ENCODE peak calls at places on chromosomes 11 and 22, in five cellular contexts. D is neuronal stem cell, Y is IMR-90, S is mesendoderm, M is H1. J is an unnamed sample.

GRCh38 chr11:128210148-128210940 is 377.0 kb downstream of the ETS1 start:
- DNase-seq in D (no peak), Y (peak; percentile 94), S (peak; percentile 97), M (no peak), J (peak; percentile 95)

GRCh38 chr22:39242809-39243442 is 1.9 kb downstream of the PDGFB start:
- DNase-seq in D (no peak), Y (no peak), S (peak; percentile 68), M (peak; percentile 86), J (peak; percentile 58)

GRCh38 chr11:99795999-99796398 is 775.2 kb downstream of the CNTN5 start:
- DNase-seq in D (no peak), Y (no peak), S (no peak), M (no peak), J (no peak)

GRCh38 chr11:113401718-113402117 is 14.1 kb downstream of the ANKK1 start:
- DNase-seq in D (no peak), Y (no peak), S (no peak), M (no peak), J (no peak)

GRCh38 chr22:50595189-50595588 is 5.4 kb upstream of the MAPK8IP2 start:
- DNase-seq in D (no peak), Y (no peak), S (no peak), M (no peak), J (no peak)

GRCh38 chr11:125211191-125211953 is 46.8 kb downstream of the PKNOX2 start:
- DNase-seq in D (no peak), Y (peak; percentile 10), S (peak; percentile 60), M (no peak), J (no peak)

GRCh38 chr11:118051136-118051610 is 25.7 kb upstream of the TMPRSS4 start:
- DNase-seq in D (no peak), Y (no peak), S (no peak), M (no peak), J (no peak)

GRCh38 chr11:8335683-8336082 is 72.0 kb upstream of the LMO1 start:
- DNase-seq in D (no peak), Y (peak; percentile 24), S (no peak), M (no peak), J (no peak)

GRCh38 chr22:41915783-41916493 is 1.1 kb upstream of the SHISA8 start:
- DNase-seq in D (no peak), Y (no peak), S (no peak), M (no peak), J (no peak)

GRCh38 chr11:119874660-119875238 is 145.7 kb upstream of the NECTIN1 start:
- DNase-seq in D (no peak), Y (no peak), S (peak; percentile 22), M (no peak), J (no peak)

GRCh38 chr22:21865041-21865440 is 2.4 kb downstream of the MAPK1 start:
- DNase-seq in D (no peak), Y (peak; percentile 91), S (peak; percentile 62), M (no peak), J (peak; percentile 77)

GRCh38 chr11:100629671-100630070 is 57.4 kb upstream of the ARHGAP42 start:
- DNase-seq in D (no peak), Y (no peak), S (peak; percentile 79), M (no peak), J (peak; percentile 61)

GRCh38 chr11:3906166-3906565 is 50.7 kb downstream of the STIM1 start:
- DNase-seq in D (no peak), Y (no peak), S (no peak), M (no peak), J (peak; percentile 10)

GRCh38 chr11:134244593-134244992 is 8.6 kb downstream of the THYN1 start:
- DNase-seq in D (no peak), Y (peak; percentile 32), S (peak; percentile 53), M (no peak), J (peak; percentile 36)

GRCh38 chr22:24327827-24328226 is 57.2 kb downstream of the SPECC1L start:
- DNase-seq in D (no peak), Y (no peak), S (peak; percentile 60), M (no peak), J (no peak)

GRCh38 chr11:100808904-100809491 is 121.9 kb downstream of the ARHGAP42 start:
- DNase-seq in D (no peak), Y (peak; percentile 76), S (peak; percentile 97), M (no peak), J (peak; percentile 82)

GRCh38 chr11:43756575-43756974 is 76.0 kb downstream of the HSD17B12 start:
- DNase-seq in D (no peak), Y (peak; percentile 78), S (no peak), M (no peak), J (no peak)

GRCh38 chr11:48150213-48150612 is 66.4 kb upstream of the OR4B1 start:
- DNase-seq in D (no peak), Y (peak; percentile 63), S (no peak), M (no peak), J (no peak)

GRCh38 chr11:66470015-66470414 is 3.3 kb downstream of the PELI3 start:
- DNase-seq in D (no peak), Y (no peak), S (peak; percentile 81), M (peak; percentile 42), J (no peak)

GRCh38 chr11:122748968-122749687 is 89.2 kb upstream of the CRTAM start:
- DNase-seq in D (no peak), Y (peak; percentile 95), S (no peak), M (no peak), J (peak; percentile 96)

GRCh38 chr11:119402470-119402869 is 20.5 kb downstream of the THY1 start:
- DNase-seq in D (no peak), Y (no peak), S (no peak), M (no peak), J (no peak)

GRCh38 chr22:24155597-24156145 is 25.6 kb upstream of the SUSD2 start:
- DNase-seq in D (peak; percentile 30), Y (peak; percentile 65), S (peak; percentile 52), M (peak; percentile 80), J (peak; percentile 77)

GRCh38 chr11:1203505-1204271 is 19.2 kb upstream of the MUC5B start:
- DNase-seq in D (no peak), Y (no peak), S (no peak), M (no peak), J (no peak)

GRCh38 chr11:134120143-134120850 is 51.4 kb downstream of the JAM3 start:
- DNase-seq in D (no peak), Y (peak; percentile 97), S (no peak), M (no peak), J (peak; percentile 97)

GRCh38 chr22:33542722-33543121 is 377.6 kb downstream of the LARGE1 start:
- DNase-seq in D (peak; percentile 37), Y (no peak), S (no peak), M (no peak), J (no peak)

GRCh38 chr11:30479899-30480298 is 106.3 kb downstream of the MPPED2 start:
- DNase-seq in D (peak; percentile 75), Y (no peak), S (peak; percentile 53), M (no peak), J (peak; percentile 21)

GRCh38 chr22:50186789-50187523 is 1.2 kb downstream of the TRABD start:
- DNase-seq in D (no peak), Y (peak; percentile 25), S (no peak), M (no peak), J (peak; percentile 51)

DNA sequence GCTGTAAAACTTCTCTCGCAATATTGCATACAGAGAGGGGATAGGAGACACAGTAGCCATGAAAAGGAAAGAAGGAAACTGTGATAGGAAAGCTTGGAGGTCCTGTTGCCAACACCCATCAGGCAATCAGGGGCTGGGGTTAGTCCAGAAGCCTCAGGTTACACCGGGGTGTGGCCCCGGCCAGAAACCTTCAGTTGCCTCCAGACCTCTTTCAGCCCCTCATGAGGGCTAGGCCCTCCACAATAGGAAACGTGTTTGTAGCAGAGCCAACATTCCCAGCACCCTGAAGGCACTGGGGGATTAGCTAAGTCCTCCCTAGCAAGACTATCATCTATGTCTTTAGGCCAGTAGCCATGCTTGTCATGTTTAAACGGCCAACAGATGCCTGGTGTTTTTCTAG is 1048.0 kb upstream of the CNTN5 start:
- DNase-seq in D (no peak), Y (no peak), S (no peak), M (no peak), J (no peak)
- H3K18ac ChIP-seq in D (no peak overlapping the region), Y (no peak overlapping the region), S (no peak overlapping the region), M (no peak overlapping the region), J (no peak overlapping the region)

GRCh38 chr11:2791139-2791520 is 91.3 kb upstream of the KCNQ1OT1 start:
- DNase-seq in D (no peak), Y (no peak), S (no peak), M (peak; percentile 48), J (no peak)
- H3K4me3 ChIP-seq in D (no peak overlapping the region), Y (no peak overlapping the region), S (no peak overlapping the region), M (no peak overlapping the region), J (no peak overlapping the region)

DNA sequence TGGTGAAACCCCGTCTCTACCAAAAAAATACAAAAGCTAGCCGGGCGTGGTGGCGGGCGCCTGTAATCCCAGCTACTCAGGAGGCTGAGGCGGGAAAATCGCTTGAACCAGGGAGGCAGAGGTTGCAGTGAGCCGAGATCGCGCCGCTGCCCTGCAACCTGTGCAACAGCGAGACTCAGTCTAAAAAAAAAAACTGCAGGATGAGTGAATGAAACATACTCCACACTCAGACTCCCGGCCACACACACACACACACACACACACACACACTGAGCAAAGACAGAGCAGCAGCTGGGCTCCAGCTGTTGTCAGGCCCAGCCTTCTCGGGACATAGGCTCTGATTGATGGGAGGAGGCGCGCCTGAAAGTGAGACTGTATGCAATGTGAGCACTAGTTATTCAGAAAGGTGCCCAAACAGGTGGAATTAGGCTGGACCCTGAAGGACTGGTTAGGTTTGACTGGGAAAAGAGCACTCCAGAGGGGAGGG is 1.5 kb upstream of the PLEKHA7 start:
- DNase-seq in D (no peak), Y (peak; percentile 10), S (no peak), M (no peak), J (peak; percentile 52)
- H3K18ac ChIP-seq in D (no peak overlapping the region), Y (no peak overlapping the region), S (no peak overlapping the region), M (no peak overlapping the region), J (no peak overlapping the region)

GRCh38 chr11:58524232-58525036 is 16.5 kb upstream of the OR5B21 start:
- DNase-seq in D (peak; percentile 67), Y (peak; percentile 89), S (peak; percentile 88), M (peak; percentile 76), J (peak; percentile 75)
- H3K4me3 ChIP-seq in D (no peak overlapping the region), Y (peak overlapping the region; percentile 0), S (no peak overlapping the region), M (no peak overlapping the region), J (no peak overlapping the region)

DNA sequence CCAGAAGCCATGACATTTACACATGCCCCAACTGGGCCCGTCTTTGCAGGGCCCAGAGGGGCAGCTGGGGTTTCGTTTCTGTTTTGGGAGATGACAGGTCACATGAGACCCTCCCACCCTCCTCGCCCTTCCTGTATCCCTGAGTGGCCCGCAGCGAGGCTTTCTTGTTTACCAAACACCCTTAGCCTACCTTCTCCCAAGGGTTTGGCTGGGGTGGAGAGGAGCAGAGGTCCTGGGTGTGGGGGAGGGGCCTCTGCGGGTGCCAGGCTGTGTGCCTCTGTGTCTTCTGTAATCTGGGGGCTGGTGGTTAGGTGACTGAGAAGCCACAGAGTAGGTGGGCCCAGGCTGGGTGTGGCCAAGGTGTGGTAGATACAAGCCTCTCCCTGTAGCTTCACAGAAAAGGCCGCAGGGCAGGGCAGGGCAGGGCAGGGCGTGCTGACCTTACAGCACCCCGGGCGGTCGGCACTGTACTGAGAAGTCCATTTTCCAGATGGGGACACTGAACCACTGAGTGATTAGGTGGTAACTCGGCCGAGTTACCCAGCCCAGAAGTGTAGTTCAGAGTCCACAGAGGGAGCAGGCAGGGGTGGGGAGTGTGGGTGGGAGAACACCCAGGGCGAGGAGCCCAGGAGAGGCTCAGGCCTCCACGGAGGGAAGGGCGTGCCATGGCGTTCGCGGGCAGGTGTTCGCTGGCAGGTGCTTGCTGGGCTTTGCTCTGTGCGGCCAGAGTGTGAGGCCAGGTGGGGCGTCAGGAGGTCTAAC is 8.7 kb downstream of the PRR5 start:
- DNase-seq in D (no peak), Y (no peak), S (no peak), M (no peak), J (no peak)
- H3K18ac ChIP-seq in D (peak overlapping the region; percentile 76), Y (no peak overlapping the region), S (no peak overlapping the region), M (peak overlapping the region; percentile 24), J (no peak overlapping the region)

GRCh38 chr11:78371221-78371899 is 46.3 kb downstream of the GAB2 start:
- DNase-seq in D (no peak), Y (no peak), S (no peak), M (no peak), J (no peak)
- H3K4me3 ChIP-seq in D (no peak overlapping the region), Y (no peak overlapping the region), S (no peak overlapping the region), M (no peak overlapping the region), J (no peak overlapping the region)

J was measured in mesenchymal stem cell.